ENCODE peak calls at places on chromosomes 1 and 21, in six cellular contexts. One of them, this sample, is unnamed.

GRCh38 chr1:6348511-6349191 is 44.9 kb downstream of the ACOT7 start:
- DNase-seq in central memory CD4-positive, alpha-beta T cell: peak
- DNase-seq in kidney: no peak
- DNase-seq in ovary: no peak
- DNase-seq in stimulated activated naive CD8-positive, alpha-beta T cell treated with anti-CD3 and anti-CD28 coated beads, Interleukin-15, Interleukin-2, amounts not matched to agents 100 U/mL and 50 U/mL, for 24 hours: peak
- DNase-seq in H54: no peak
- DNase-seq in this sample: no peak

GRCh38 chr21:42666023-42666747 is 12.8 kb downstream of the PDE9A start:
- DNase-seq in central memory CD4-positive, alpha-beta T cell: no peak
- DNase-seq in kidney: peak
- DNase-seq in ovary: no peak
- DNase-seq in stimulated activated naive CD8-positive, alpha-beta T cell treated with anti-CD3 and anti-CD28 coated beads, Interleukin-15, Interleukin-2, amounts not matched to agents 100 U/mL and 50 U/mL, for 24 hours: peak
- DNase-seq in H54: no peak
- DNase-seq in this sample: no peak

GRCh38 chr1:215605011-215605621 is 38.0 kb downstream of the KCTD3 start:
- DNase-seq in central memory CD4-positive, alpha-beta T cell: no peak
- DNase-seq in kidney: no peak
- DNase-seq in ovary: no peak
- DNase-seq in stimulated activated naive CD8-positive, alpha-beta T cell treated with anti-CD3 and anti-CD28 coated beads, Interleukin-15, Interleukin-2, amounts not matched to agents 100 U/mL and 50 U/mL, for 24 hours: no peak
- DNase-seq in H54: no peak
- DNase-seq in this sample: no peak

GRCh38 chr1:224067621-224068457 is 46.1 kb upstream of the FBXO28 start:
- DNase-seq in central memory CD4-positive, alpha-beta T cell: no peak
- DNase-seq in kidney: no peak
- DNase-seq in ovary: no peak
- DNase-seq in stimulated activated naive CD8-positive, alpha-beta T cell treated with anti-CD3 and anti-CD28 coated beads, Interleukin-15, Interleukin-2, amounts not matched to agents 100 U/mL and 50 U/mL, for 24 hours: no peak
- DNase-seq in H54: peak
- DNase-seq in this sample: no peak

GRCh38 chr21:42348762-42349161 is 2.0 kb downstream of the TFF2 start:
- DNase-seq in central memory CD4-positive, alpha-beta T cell: no peak
- DNase-seq in kidney: no peak
- DNase-seq in ovary: no peak
- DNase-seq in stimulated activated naive CD8-positive, alpha-beta T cell treated with anti-CD3 and anti-CD28 coated beads, Interleukin-15, Interleukin-2, amounts not matched to agents 100 U/mL and 50 U/mL, for 24 hours: no peak
- DNase-seq in H54: no peak
- DNase-seq in this sample: no peak

GRCh38 chr1:36387141-36387949 is 1.6 kb upstream of the STK40 start:
- DNase-seq in central memory CD4-positive, alpha-beta T cell: no peak
- DNase-seq in kidney: no peak
- DNase-seq in ovary: no peak
- DNase-seq in stimulated activated naive CD8-positive, alpha-beta T cell treated with anti-CD3 and anti-CD28 coated beads, Interleukin-15, Interleukin-2, amounts not matched to agents 100 U/mL and 50 U/mL, for 24 hours: no peak
- DNase-seq in H54: peak
- DNase-seq in this sample: no peak

GRCh38 chr1:169024800-169025253 is 81.7 kb upstream of the ATP1B1 start:
- DNase-seq in central memory CD4-positive, alpha-beta T cell: no peak
- DNase-seq in kidney: no peak
- DNase-seq in ovary: no peak
- DNase-seq in stimulated activated naive CD8-positive, alpha-beta T cell treated with anti-CD3 and anti-CD28 coated beads, Interleukin-15, Interleukin-2, amounts not matched to agents 100 U/mL and 50 U/mL, for 24 hours: no peak
- DNase-seq in H54: no peak
- DNase-seq in this sample: no peak

GRCh38 chr1:115790846-115791245 is 22.3 kb upstream of the CASQ2 start:
- DNase-seq in central memory CD4-positive, alpha-beta T cell: no peak
- DNase-seq in kidney: no peak
- DNase-seq in ovary: no peak
- DNase-seq in stimulated activated naive CD8-positive, alpha-beta T cell treated with anti-CD3 and anti-CD28 coated beads, Interleukin-15, Interleukin-2, amounts not matched to agents 100 U/mL and 50 U/mL, for 24 hours: no peak
- DNase-seq in H54: no peak
- DNase-seq in this sample: no peak

GRCh38 chr1:220943319-220943718 is 64.1 kb downstream of the HLX start:
- DNase-seq in central memory CD4-positive, alpha-beta T cell: no peak
- DNase-seq in kidney: no peak
- DNase-seq in ovary: no peak
- DNase-seq in stimulated activated naive CD8-positive, alpha-beta T cell treated with anti-CD3 and anti-CD28 coated beads, Interleukin-15, Interleukin-2, amounts not matched to agents 100 U/mL and 50 U/mL, for 24 hours: no peak
- DNase-seq in H54: no peak
- DNase-seq in this sample: no peak

GRCh38 chr1:243890576-243890975 is 40.5 kb upstream of the AKT3 start:
- DNase-seq in central memory CD4-positive, alpha-beta T cell: no peak
- DNase-seq in kidney: no peak
- DNase-seq in ovary: no peak
- DNase-seq in stimulated activated naive CD8-positive, alpha-beta T cell treated with anti-CD3 and anti-CD28 coated beads, Interleukin-15, Interleukin-2, amounts not matched to agents 100 U/mL and 50 U/mL, for 24 hours: no peak
- DNase-seq in H54: no peak
- DNase-seq in this sample: no peak

GRCh38 chr21:16078382-16078781 is 348.6 kb downstream of the USP25 start:
- DNase-seq in central memory CD4-positive, alpha-beta T cell: no peak
- DNase-seq in kidney: no peak
- DNase-seq in ovary: no peak
- DNase-seq in stimulated activated naive CD8-positive, alpha-beta T cell treated with anti-CD3 and anti-CD28 coated beads, Interleukin-15, Interleukin-2, amounts not matched to agents 100 U/mL and 50 U/mL, for 24 hours: no peak
- DNase-seq in H54: no peak
- DNase-seq in this sample: no peak

GRCh38 chr1:145995964-145996432 is 381 bp downstream of the TXNIP start:
- DNase-seq in central memory CD4-positive, alpha-beta T cell: no peak
- DNase-seq in kidney: no peak
- DNase-seq in ovary: no peak
- DNase-seq in stimulated activated naive CD8-positive, alpha-beta T cell treated with anti-CD3 and anti-CD28 coated beads, Interleukin-15, Interleukin-2, amounts not matched to agents 100 U/mL and 50 U/mL, for 24 hours: no peak
- DNase-seq in H54: no peak
- DNase-seq in this sample: no peak

GRCh38 chr1:9793291-9793690 is 30.5 kb downstream of the CLSTN1 start:
- DNase-seq in central memory CD4-positive, alpha-beta T cell: no peak
- DNase-seq in kidney: no peak
- DNase-seq in ovary: no peak
- DNase-seq in stimulated activated naive CD8-positive, alpha-beta T cell treated with anti-CD3 and anti-CD28 coated beads, Interleukin-15, Interleukin-2, amounts not matched to agents 100 U/mL and 50 U/mL, for 24 hours: no peak
- DNase-seq in H54: no peak
- DNase-seq in this sample: no peak

GRCh38 chr1:163307479-163308171 is 14.1 kb upstream of the NUF2 start:
- DNase-seq in central memory CD4-positive, alpha-beta T cell: no peak
- DNase-seq in kidney: no peak
- DNase-seq in ovary: no peak
- DNase-seq in stimulated activated naive CD8-positive, alpha-beta T cell treated with anti-CD3 and anti-CD28 coated beads, Interleukin-15, Interleukin-2, amounts not matched to agents 100 U/mL and 50 U/mL, for 24 hours: no peak
- DNase-seq in H54: peak
- DNase-seq in this sample: no peak

GRCh38 chr1:6622396-6623152 is 2.1 kb upstream of the THAP3 start:
- DNase-seq in central memory CD4-positive, alpha-beta T cell: no peak
- DNase-seq in kidney: no peak
- DNase-seq in ovary: no peak
- DNase-seq in stimulated activated naive CD8-positive, alpha-beta T cell treated with anti-CD3 and anti-CD28 coated beads, Interleukin-15, Interleukin-2, amounts not matched to agents 100 U/mL and 50 U/mL, for 24 hours: no peak
- DNase-seq in H54: no peak
- DNase-seq in this sample: no peak

GRCh38 chr1:245432221-245432620 is 277.4 kb downstream of the KIF26B start:
- DNase-seq in central memory CD4-positive, alpha-beta T cell: no peak
- DNase-seq in kidney: no peak
- DNase-seq in ovary: no peak
- DNase-seq in stimulated activated naive CD8-positive, alpha-beta T cell treated with anti-CD3 and anti-CD28 coated beads, Interleukin-15, Interleukin-2, amounts not matched to agents 100 U/mL and 50 U/mL, for 24 hours: no peak
- DNase-seq in H54: no peak
- DNase-seq in this sample: no peak

GRCh38 chr1:201282931-201283829 is at the start of gene PKP1:
- DNase-seq in central memory CD4-positive, alpha-beta T cell: no peak
- DNase-seq in kidney: peak
- DNase-seq in ovary: no peak
- DNase-seq in stimulated activated naive CD8-positive, alpha-beta T cell treated with anti-CD3 and anti-CD28 coated beads, Interleukin-15, Interleukin-2, amounts not matched to agents 100 U/mL and 50 U/mL, for 24 hours: peak
- DNase-seq in H54: no peak
- DNase-seq in this sample: peak

GRCh38 chr1:216553040-216553439 is 129.8 kb upstream of the USH2A start:
- DNase-seq in central memory CD4-positive, alpha-beta T cell: no peak
- DNase-seq in kidney: no peak
- DNase-seq in ovary: no peak
- DNase-seq in stimulated activated naive CD8-positive, alpha-beta T cell treated with anti-CD3 and anti-CD28 coated beads, Interleukin-15, Interleukin-2, amounts not matched to agents 100 U/mL and 50 U/mL, for 24 hours: no peak
- DNase-seq in H54: no peak
- DNase-seq in this sample: no peak

GRCh38 chr1:200436436-200436835 is 26.6 kb upstream of the ZNF281 start:
- DNase-seq in central memory CD4-positive, alpha-beta T cell: no peak
- DNase-seq in kidney: no peak
- DNase-seq in ovary: no peak
- DNase-seq in stimulated activated naive CD8-positive, alpha-beta T cell treated with anti-CD3 and anti-CD28 coated beads, Interleukin-15, Interleukin-2, amounts not matched to agents 100 U/mL and 50 U/mL, for 24 hours: no peak
- DNase-seq in H54: no peak
- DNase-seq in this sample: no peak

GRCh38 chr1:64502924-64503323 is 33.0 kb downstream of the CACHD1 start:
- DNase-seq in central memory CD4-positive, alpha-beta T cell: no peak
- DNase-seq in kidney: no peak
- DNase-seq in ovary: no peak
- DNase-seq in stimulated activated naive CD8-positive, alpha-beta T cell treated with anti-CD3 and anti-CD28 coated beads, Interleukin-15, Interleukin-2, amounts not matched to agents 100 U/mL and 50 U/mL, for 24 hours: no peak
- DNase-seq in H54: no peak
- DNase-seq in this sample: no peak

GRCh38 chr1:92705456-92705855 is 79.5 kb downstream of the EVI5 start:
- DNase-seq in central memory CD4-positive, alpha-beta T cell: no peak
- DNase-seq in kidney: no peak
- DNase-seq in ovary: no peak
- DNase-seq in stimulated activated naive CD8-positive, alpha-beta T cell treated with anti-CD3 and anti-CD28 coated beads, Interleukin-15, Interleukin-2, amounts not matched to agents 100 U/mL and 50 U/mL, for 24 hours: no peak
- DNase-seq in H54: no peak
- DNase-seq in this sample: no peak

GRCh38 chr1:51663105-51663504 is 46.2 kb downstream of the OSBPL9 start:
- DNase-seq in central memory CD4-positive, alpha-beta T cell: no peak
- DNase-seq in kidney: no peak
- DNase-seq in ovary: no peak
- DNase-seq in stimulated activated naive CD8-positive, alpha-beta T cell treated with anti-CD3 and anti-CD28 coated beads, Interleukin-15, Interleukin-2, amounts not matched to agents 100 U/mL and 50 U/mL, for 24 hours: no peak
- DNase-seq in H54: no peak
- DNase-seq in this sample: no peak

GRCh38 chr1:1024421-1025415 is 4.8 kb downstream of the AGRN start:
- DNase-seq in central memory CD4-positive, alpha-beta T cell: no peak
- DNase-seq in kidney: peak
- DNase-seq in ovary: no peak
- DNase-seq in stimulated activated naive CD8-positive, alpha-beta T cell treated with anti-CD3 and anti-CD28 coated beads, Interleukin-15, Interleukin-2, amounts not matched to agents 100 U/mL and 50 U/mL, for 24 hours: no peak
- DNase-seq in H54: peak
- DNase-seq in this sample: peak

GRCh38 chr1:54052470-54052933 is 502 bp downstream of the TMEM59 start:
- DNase-seq in central memory CD4-positive, alpha-beta T cell: peak
- DNase-seq in kidney: peak
- DNase-seq in ovary: peak
- DNase-seq in stimulated activated naive CD8-positive, alpha-beta T cell treated with anti-CD3 and anti-CD28 coated beads, Interleukin-15, Interleukin-2, amounts not matched to agents 100 U/mL and 50 U/mL, for 24 hours: peak
- DNase-seq in H54: peak
- DNase-seq in this sample: peak